ENCODE peak calls at places on chromosome 9, in six cellular contexts. E is HCT116, K is cardiac muscle cell, G is aorta, X is right lobe of liver, D is mucosa of descending colon. B is an unnamed sample.
A peak's percentile ranks its signal among the peaks of the same experiment; 100 is the strongest.

GRCh38 chr9:119829748-119830147 is 460.5 kb upstream of the BRINP1 start:
- DNase-seq in E (no peak), K (no peak), G (no peak), X (no peak), D (no peak), B (no peak)

GRCh38 chr9:132575005-132575609 is 7.3 kb upstream of the BARHL1 start:
- DNase-seq in E (peak; percentile 62), K (peak; percentile 82), G (peak; percentile 82), X (peak; percentile 80), D (peak; percentile 73), B (peak; percentile 57)

GRCh38 chr9:88583901-88584596 is 49.1 kb downstream of the NXNL2 start:
- DNase-seq in E (no peak), K (peak; percentile 45), G (no peak), X (no peak), D (no peak), B (no peak)

GRCh38 chr9:114612272-114612923 is 1.3 kb downstream of the TMEM268 start:
- DNase-seq in E (no peak), K (no peak), G (no peak), X (no peak), D (peak; percentile 25), B (no peak)

GRCh38 chr9:13143281-13143680 is 136.2 kb downstream of the MPDZ start:
- DNase-seq in E (no peak), K (no peak), G (no peak), X (no peak), D (no peak), B (no peak)

GRCh38 chr9:112037281-112038016 is 137.6 kb downstream of the SUSD1 start:
- DNase-seq in E (no peak), K (peak; percentile 54), G (no peak), X (no peak), D (no peak), B (no peak)

GRCh38 chr9:38467404-38467803 is 43.1 kb upstream of the IGFBPL1 start:
- DNase-seq in E (no peak), K (no peak), G (no peak), X (no peak), D (no peak), B (no peak)

GRCh38 chr9:27715651-27716050 is 142.4 kb upstream of the C9orf72 start:
- DNase-seq in E (no peak), K (no peak), G (no peak), X (no peak), D (no peak), B (no peak)

GRCh38 chr9:69326261-69326660 is 1.2 kb downstream of the ENTREP1 start:
- DNase-seq in E (no peak), K (no peak), G (no peak), X (no peak), D (no peak), B (peak; percentile 21)

GRCh38 chr9:2210201-2210600 is 195.1 kb downstream of the SMARCA2 start:
- DNase-seq in E (no peak), K (no peak), G (no peak), X (no peak), D (no peak), B (no peak)

GRCh38 chr9:12774861-12775367 is at the start of gene LURAP1L:
- DNase-seq in E (peak; percentile 70), K (peak; percentile 80), G (no peak), X (peak; percentile 68), D (peak; percentile 68), B (peak; percentile 20)

GRCh38 chr9:36486933-36487481 is 85.7 kb upstream of the MELK start:
- DNase-seq in E (no peak), K (peak; percentile 25), G (peak; percentile 86), X (peak; percentile 74), D (peak; percentile 61), B (peak; percentile 58)

GRCh38 chr9:14452539-14452938 is 138.6 kb upstream of the NFIB start:
- DNase-seq in E (no peak), K (no peak), G (no peak), X (no peak), D (no peak), B (no peak)

GRCh38 chr9:27856054-27856453 is 282.8 kb upstream of the C9orf72 start:
- DNase-seq in E (no peak), K (no peak), G (no peak), X (no peak), D (no peak), B (no peak)

GRCh38 chr9:130927995-130928900 is 10.8 kb downstream of the FIBCD1 start:
- DNase-seq in E (peak; percentile 55), K (peak; percentile 76), G (no peak), X (no peak), D (peak; percentile 50), B (peak; percentile 66)

GRCh38 chr9:99038396-99038795 is 66.5 kb upstream of the TGFBR1 start:
- DNase-seq in E (no peak), K (no peak), G (no peak), X (no peak), D (no peak), B (no peak)

GRCh38 chr9:36946653-36947052 is 87.4 kb downstream of the PAX5 start:
- DNase-seq in E (no peak), K (peak; percentile 61), G (no peak), X (no peak), D (no peak), B (no peak)

GRCh38 chr9:99595796-99596195 is 225.9 kb upstream of the NR4A3 start:
- DNase-seq in E (no peak), K (no peak), G (no peak), X (no peak), D (peak; percentile 6), B (no peak)

GRCh38 chr9:121557581-121558422 is 58.2 kb upstream of the GGTA1 start:
- DNase-seq in E (no peak), K (peak; percentile 88), G (peak; percentile 94), X (peak; percentile 69), D (peak; percentile 42), B (peak; percentile 65)

GRCh38 chr9:69056416-69056815 is 20.9 kb downstream of the FXN start:
- DNase-seq in E (no peak), K (peak; percentile 40), G (no peak), X (no peak), D (no peak), B (no peak)

GRCh38 chr9:91376239-91376638 is 14.5 kb upstream of the AUH start:
- DNase-seq in E (no peak), K (peak; percentile 78), G (no peak), X (no peak), D (no peak), B (no peak)

GRCh38 chr9:115213777-115214428 is 95.9 kb upstream of the TNC start:
- DNase-seq in E (no peak), K (peak; percentile 76), G (no peak), X (no peak), D (no peak), B (no peak)

GRCh38 chr9:111037744-111038335 is 430 bp downstream of the LPAR1 start:
- DNase-seq in E (peak; percentile 3), K (peak; percentile 57), G (peak; percentile 84), X (no peak), D (peak; percentile 52), B (peak; percentile 21)

GRCh38 chr9:131398204-131398603 is 4.3 kb downstream of the PRRC2B start:
- DNase-seq in E (no peak), K (no peak), G (no peak), X (peak; percentile 44), D (no peak), B (no peak)

GRCh38 chr9:98903938-98904560 is 39.7 kb upstream of the COL15A1 start:
- DNase-seq in E (no peak), K (no peak), G (no peak), X (no peak), D (no peak), B (peak; percentile 51)

GRCh38 chr9:105154723-105155191 is 89.7 kb upstream of the SLC44A1 start:
- DNase-seq in E (no peak), K (peak; percentile 56), G (no peak), X (no peak), D (no peak), B (no peak)

GRCh38 chr9:133520121-133520835 is 4.5 kb downstream of the MYMK start:
- DNase-seq in E (no peak), K (no peak), G (no peak), X (no peak), D (no peak), B (no peak)

DNA sequence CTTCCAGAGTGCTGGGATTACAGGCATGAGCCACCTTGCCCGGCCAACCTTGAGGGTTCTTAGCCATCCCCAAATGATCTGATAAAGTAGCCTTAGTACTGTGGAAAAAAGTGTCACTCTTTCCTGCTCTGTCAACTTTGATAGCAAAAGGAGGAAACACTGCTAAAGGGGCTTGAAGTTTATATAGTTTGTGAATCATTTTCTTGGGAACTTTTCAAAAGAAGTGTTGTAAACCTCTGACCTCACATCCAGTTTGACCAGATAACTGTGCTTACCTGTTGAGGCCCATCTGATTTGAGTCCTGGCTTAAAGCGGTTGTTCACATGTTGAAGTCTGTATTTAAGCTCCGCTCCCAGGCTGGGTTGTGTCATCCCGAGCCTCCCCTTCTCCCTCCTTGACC is 303.3 kb downstream of the DOCK8 start:
- DNase-seq in E (no peak), K (no peak), G (no peak), X (no peak), D (no peak), B (no peak)
- H3K36me3 ChIP-seq in E (peaks cover 5% of the 10 kb centered on the region), K (no peaks in the 10 kb centered on the region), G (no peaks in the 10 kb centered on the region), X (no peaks in the 10 kb centered on the region), D (no peaks in the 10 kb centered on the region), B (no peaks in the 10 kb centered on the region)

GRCh38 chr9:129142536-129142935 is 31.3 kb downstream of the PTPA start:
- DNase-seq in E (no peak), K (no peak), G (no peak), X (no peak), D (no peak), B (no peak)
- H3K4me1 ChIP-seq in E (peaks cover 42% of the 10 kb centered on the region), K (peaks cover 71% of the 10 kb centered on the region), G (peaks cover 6% of the 10 kb centered on the region), X (peaks cover 46% of the 10 kb centered on the region), D (peaks cover 51% of the 10 kb centered on the region), B (peaks cover 97% of the 10 kb centered on the region)

GRCh38 chr9:124354364-124355031 is 60.7 kb downstream of the PSMB7 start:
- DNase-seq in E (no peak), K (no peak), G (peak; percentile 60), X (no peak), D (no peak), B (no peak)

GRCh38 chr9:124353166-124353768 is 62.0 kb downstream of the PSMB7 start:
- DNase-seq in E (no peak), K (no peak), G (peak; percentile 55), X (no peak), D (no peak), B (no peak)

GRCh38 chr9:124352616-124353015 is 62.6 kb downstream of the PSMB7 start:
- DNase-seq in E (no peak), K (no peak), G (peak; percentile 59), X (no peak), D (no peak), B (no peak)

GRCh38 chr9:124355032-124355940 is 60.0 kb downstream of the PSMB7 start:
- DNase-seq in E (no peak), K (no peak), G (no peak), X (no peak), D (no peak), B (no peak)

DNA sequence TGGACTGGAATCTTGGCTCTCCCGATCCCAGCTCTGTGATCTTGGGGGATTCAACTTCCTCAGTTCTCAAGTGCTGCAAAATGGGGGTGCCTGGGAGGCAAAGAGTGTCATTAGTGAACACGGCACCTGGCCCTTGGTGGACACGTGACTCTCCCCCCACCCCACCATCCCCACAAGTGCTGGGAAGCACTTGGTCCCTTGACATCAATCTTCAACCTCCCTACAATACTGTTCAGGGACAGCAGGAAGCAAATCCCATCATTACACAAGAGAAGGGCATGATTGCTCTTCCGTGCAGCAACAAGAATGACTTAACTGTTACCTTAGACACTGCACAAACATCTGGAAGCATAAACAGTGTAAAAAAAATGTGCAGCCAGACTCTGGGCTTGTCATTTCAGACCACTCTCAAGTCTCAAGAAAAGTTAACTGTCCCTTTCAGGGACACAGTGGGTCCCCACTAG is 61.4 kb downstream of the PSMB7 start:
- DNase-seq in E (no peak), K (peak; percentile 30), G (peak; percentile 10), X (no peak), D (no peak), B (no peak)
- H3K36me3 ChIP-seq in E (peaks cover 39% of the 10 kb centered on the region), K (peaks cover 24% of the 10 kb centered on the region), G (peaks cover 11% of the 10 kb centered on the region), X (peaks cover 66% of the 10 kb centered on the region), D (peaks cover 5% of the 10 kb centered on the region), B (peaks cover 65% of the 10 kb centered on the region)

GRCh38 chr9:136324501-136325300 is 2.6 kb upstream of the GPSM1 start:
- DNase-seq in E (no peak), K (no peak), G (no peak), X (no peak), D (no peak), B (peak; percentile 81)
- H3K4me1 ChIP-seq in E (peaks cover 8% of the 10 kb centered on the region), K (peaks cover 40% of the 10 kb centered on the region), G (no peaks in the 10 kb centered on the region), X (no peaks in the 10 kb centered on the region), D (peaks cover 5% of the 10 kb centered on the region), B (peaks cover 50% of the 10 kb centered on the region)

B was measured in left ventricle myocardium inferior.